ENCODE peak calls at places on chromosomes 6 and 20, in four cellular contexts. B is endothelial cell of umbilical vein, D is GM12891, O is breast epithelium. S is an unnamed sample.

GRCh38 chr6:166497087-166497899 is 89.2 kb downstream of the RAMACL start:
- DNase-seq in B (no peak), D (no peak), O (no peak), S (no peak)

GRCh38 chr6:52363222-52363867 is 1.4 kb downstream of the PAQR8 start:
- DNase-seq in B (no peak), D (no peak), O (no peak), S (no peak)

GRCh38 chr6:162068340-162068739 is 659.2 kb downstream of the PRKN start:
- DNase-seq in B (no peak), D (no peak), O (no peak), S (no peak)

GRCh38 chr6:75128881-75129570 is 76.8 kb downstream of the COL12A1 start:
- DNase-seq in B (no peak), D (no peak), O (no peak), S (no peak)

GRCh38 chr20:35881676-35882075 is 72.6 kb downstream of the SCAND1 start:
- DNase-seq in B (no peak), D (no peak), O (no peak), S (no peak)

GRCh38 chr6:111057074-111057752 is 30.1 kb upstream of the SLC16A10 start:
- DNase-seq in B (peak; percentile 49), D (peak; percentile 8), O (no peak), S (no peak)

GRCh38 chr6:144530118-144530517 is 245.0 kb downstream of the UTRN start:
- DNase-seq in B (no peak), D (no peak), O (no peak), S (no peak)

GRCh38 chr20:36391955-36392354 is 85.8 kb downstream of the DLGAP4 start:
- DNase-seq in B (no peak), D (no peak), O (no peak), S (no peak)

GRCh38 chr20:32462900-32463641 is 104.9 kb downstream of the ASXL1 start:
- DNase-seq in B (no peak), D (no peak), O (no peak), S (peak; percentile 55)

GRCh38 chr6:168097621-168098430 is 18.8 kb upstream of the FRMD1 start:
- DNase-seq in B (no peak), D (no peak), O (no peak), S (peak; percentile 47)

GRCh38 chr20:22312744-22313346 is 271.5 kb downstream of the FOXA2 start:
- DNase-seq in B (peak; percentile 60), D (no peak), O (no peak), S (no peak)

GRCh38 chr6:1110164-1110563 is 201.7 kb upstream of the FOXQ1 start:
- DNase-seq in B (no peak), D (no peak), O (no peak), S (no peak)

GRCh38 chr6:33981421-33981820 is 164.5 kb downstream of the GRM4 start:
- DNase-seq in B (no peak), D (no peak), O (peak; percentile 28), S (peak; percentile 54)

GRCh38 chr6:36605560-36606391 is 11.6 kb downstream of the SRSF3 start:
- DNase-seq in B (no peak), D (no peak), O (no peak), S (no peak)

GRCh38 chr6:20574355-20574754 is 40.1 kb downstream of the CDKAL1 start:
- DNase-seq in B (no peak), D (no peak), O (no peak), S (no peak)

DNA sequence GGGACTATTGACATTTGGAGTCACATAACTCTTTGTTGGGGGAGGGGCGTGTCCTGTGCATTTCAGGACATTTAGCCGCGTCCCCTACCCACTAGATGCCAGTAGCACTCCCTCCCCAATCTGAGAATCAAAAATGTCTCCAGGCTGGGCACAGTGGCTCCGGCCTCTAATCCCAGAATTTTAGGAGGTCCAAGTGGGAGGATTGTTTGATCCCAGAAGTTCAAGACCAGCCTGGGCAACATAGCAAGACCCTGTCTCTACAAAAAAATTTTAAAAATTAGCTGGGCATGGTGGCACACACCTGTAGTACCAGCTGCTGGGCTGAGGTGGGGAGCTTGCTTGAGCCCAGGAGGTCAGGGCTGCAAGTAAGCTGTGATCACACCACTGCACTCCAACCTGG is 2.1 kb upstream of the PREX1 start:
- DNase-seq in B (no peak), D (no peak), O (no peak), S (no peak)
- TF ChIP-seq POLR2AphosphoS5 in B (no peak), D (no peak), O (no peak), S (no peak)

GRCh38 chr6:154482858-154483257 is 27.6 kb downstream of the CNKSR3 start:
- DNase-seq in B (peak; percentile 95), D (no peak), O (no peak), S (no peak)
- TF ChIP-seq POLR2AphosphoS5 in B (peak; percentile 47), D (no peak), O (peak; percentile 37), S (no peak)

GRCh38 chr6:31822038-31822821 is 5.3 kb upstream of the HSPA1B start:
- DNase-seq in B (peak; percentile 77), D (peak; percentile 44), O (peak; percentile 80), S (peak; percentile 87)
- TF ChIP-seq POLR2AphosphoS5 in B (peak; percentile 59), D (no peak), O (peak; percentile 93), S (peak; percentile 74)

DNA sequence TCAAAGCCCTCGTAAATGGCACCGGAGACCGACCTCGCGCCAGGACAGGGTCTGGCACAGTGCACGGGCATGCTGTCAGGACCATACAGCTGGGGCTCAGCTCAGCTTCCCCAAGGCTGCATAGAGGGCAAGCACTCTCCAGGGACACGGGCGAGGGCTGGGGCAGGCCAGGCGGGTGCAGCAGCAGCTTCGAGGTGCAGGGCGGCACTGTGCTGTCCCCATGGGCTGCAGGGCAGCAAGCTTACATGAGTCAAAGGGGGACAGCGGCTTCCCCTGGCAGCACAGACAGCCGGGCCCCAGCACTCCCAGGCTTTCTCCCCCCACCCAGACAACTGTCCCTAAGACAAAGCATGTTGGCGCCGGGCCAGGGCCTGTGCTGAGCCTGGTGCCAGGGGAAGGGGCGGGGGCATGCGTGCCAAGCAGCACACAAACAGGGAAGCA is 25.7 kb downstream of the PSMG4 start:
- DNase-seq in B (no peak), D (no peak), O (peak; percentile 48), S (peak; percentile 71)
- TF ChIP-seq POLR2AphosphoS5 in B (no peak), D (no peak), O (no peak), S (peak; percentile 64)

GRCh38 chr20:34365765-34366213 is 2.7 kb downstream of the ITCH start:
- DNase-seq in B (no peak), D (peak; percentile 51), O (no peak), S (no peak)

GRCh38 chr20:34362502-34363061 is 491 bp upstream of the ITCH start:
- DNase-seq in B (no peak), D (no peak), O (no peak), S (peak; percentile 73)

GRCh38 chr20:34367155-34367554 is 4.1 kb downstream of the ITCH start:
- DNase-seq in B (no peak), D (no peak), O (no peak), S (no peak)

GRCh38 chr20:34364013-34364382 is 925 bp downstream of the ITCH start:
- DNase-seq in B (peak; percentile 60), D (no peak), O (no peak), S (no peak)

DNA sequence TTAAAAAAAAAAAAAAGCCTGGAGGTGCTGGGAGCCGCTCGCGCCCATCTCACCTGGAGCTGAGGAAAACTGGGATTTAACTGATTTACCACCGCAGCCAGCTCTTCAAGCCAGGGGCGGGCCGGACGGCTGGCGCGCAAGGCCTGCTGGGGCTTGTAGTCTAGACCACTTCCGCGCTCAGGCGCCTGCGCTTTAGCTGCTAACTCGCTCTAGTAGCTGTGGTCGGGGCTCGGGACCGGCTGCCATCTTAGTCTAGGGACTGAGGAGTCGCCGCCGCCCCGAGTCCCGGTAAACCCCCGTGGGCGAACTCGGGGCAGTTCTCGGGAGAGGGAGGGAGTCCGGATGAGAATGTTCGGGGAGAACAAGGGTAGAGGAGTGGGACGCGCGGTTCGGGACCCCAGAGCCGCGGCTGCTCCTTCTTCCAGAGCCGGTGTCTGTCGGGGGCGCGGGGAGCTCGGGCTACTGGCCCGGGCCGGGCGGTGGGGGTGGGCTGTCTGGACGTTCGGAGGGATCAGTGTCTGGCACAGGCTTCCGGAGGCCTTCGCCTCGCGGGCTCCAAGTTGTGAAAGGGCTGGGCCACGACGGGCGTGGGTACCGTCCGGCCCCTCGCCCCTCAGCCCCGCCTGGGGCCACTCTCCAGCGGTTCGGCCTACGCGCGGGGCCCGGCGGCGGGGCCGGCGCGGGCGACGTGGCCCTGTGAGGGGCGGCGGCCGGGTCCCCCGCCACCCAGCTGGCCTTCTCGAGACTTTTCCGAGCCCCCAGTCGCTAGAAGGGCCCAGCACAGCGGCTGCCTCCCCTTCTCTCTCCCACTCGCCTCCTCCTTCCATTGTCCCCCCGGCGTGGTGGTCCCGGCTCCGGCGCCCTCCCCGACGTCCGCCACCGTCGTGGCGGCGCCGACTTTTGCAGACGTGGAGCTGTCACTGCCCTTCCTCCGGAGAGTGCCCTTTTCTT is at the start of gene ITCH:
- DNase-seq in B (peak; percentile 95), D (peak; percentile 93), O (peak; percentile 95), S (peak; percentile 99)
- TF ChIP-seq POLR2AphosphoS5 in B (peak; percentile 92), D (peak; percentile 58), O (peak; percentile 83), S (peak; percentile 96)

GRCh38 chr20:8398289-8399051 is 266.4 kb downstream of the PLCB1 start:
- DNase-seq in B (no peak), D (no peak), O (no peak), S (no peak)

GRCh38 chr20:8393356-8393755 is 261.3 kb downstream of the PLCB1 start:
- DNase-seq in B (no peak), D (no peak), O (no peak), S (no peak)

GRCh38 chr20:8390500-8390899 is 258.4 kb downstream of the PLCB1 start:
- DNase-seq in B (no peak), D (no peak), O (no peak), S (no peak)

GRCh38 chr20:8389381-8390368 is 257.6 kb downstream of the PLCB1 start:
- DNase-seq in B (peak; percentile 61), D (no peak), O (no peak), S (no peak)

GRCh38 chr20:8394308-8394945 is 262.4 kb downstream of the PLCB1 start:
- DNase-seq in B (no peak), D (no peak), O (no peak), S (no peak)
- TF ChIP-seq POLR2AphosphoS5 in B (no peak), D (no peak), O (no peak), S (no peak)

GRCh38 chr20:62677678-62678077 is 31.0 kb upstream of the NTSR1 start:
- DNase-seq in B (no peak), D (no peak), O (no peak), S (no peak)

GRCh38 chr20:62676976-62677375 is 31.7 kb upstream of the NTSR1 start:
- DNase-seq in B (no peak), D (no peak), O (no peak), S (no peak)

GRCh38 chr20:62678553-62678952 is 30.1 kb upstream of the NTSR1 start:
- DNase-seq in B (no peak), D (no peak), O (no peak), S (no peak)

GRCh38 chr20:62674370-62674769 is 32.1 kb downstream of the SLCO4A1 start:
- DNase-seq in B (no peak), D (no peak), O (no peak), S (no peak)

GRCh38 chr20:62675156-62675871 is 33.0 kb downstream of the SLCO4A1 start:
- DNase-seq in B (no peak), D (no peak), O (no peak), S (no peak)
- TF ChIP-seq POLR2AphosphoS5 in B (no peak), D (no peak), O (no peak), S (peak; percentile 47)